ENCODE peak calls at places on chromosome 20, in eight cellular contexts. G is activated naive CD4-positive, alpha-beta T cell; L is fibroblast of pulmonary artery; O is hippocampal formation; V is activated CD4-positive, alpha-beta T cell treated with anti-CD3 and anti-CD28 coated beads, Interleukin-2, amount 50 U/mL, for 24 hours; F is NCI-H774; K is HS-5; E is omental fat pad. P is an unnamed sample.

GRCh38 chr20:61024390-61024789 is 227.7 kb upstream of the CDH4 start:
- DNase-seq in G (no peak), L (no peak), O (no peak), V (no peak), F (no peak), K (no peak), E (no peak), P (no peak)

GRCh38 chr20:38610521-38610920 is 8.9 kb downstream of the ARHGAP40 start:
- DNase-seq in G (no peak), L (peak; percentile 14), O (no peak), V (no peak), F (no peak), K (no peak), E (no peak), P (no peak)

GRCh38 chr20:64165866-64166600 is 1.8 kb downstream of the MYT1 start:
- DNase-seq in G (no peak), L (no peak), O (no peak), V (no peak), F (no peak), K (no peak), E (no peak), P (no peak)

GRCh38 chr20:51529758-51530157 is 12.8 kb downstream of the NFATC2 start:
- DNase-seq in G (peak; percentile 35), L (no peak), O (no peak), V (peak; percentile 50), F (no peak), K (no peak), E (no peak), P (no peak)

GRCh38 chr20:19275038-19275629 is 62.7 kb downstream of the SLC24A3 start:
- DNase-seq in G (no peak), L (no peak), O (no peak), V (no peak), F (no peak), K (no peak), E (no peak), P (no peak)

GRCh38 chr20:25984933-25985332 is 288.3 kb upstream of the ZNF337 start:
- DNase-seq in G (peak; percentile 35), L (peak; percentile 81), O (peak; percentile 37), V (peak; percentile 37), F (no peak), K (no peak), E (no peak), P (peak; percentile 76)

GRCh38 chr20:25532015-25532751 is 53.1 kb downstream of the NINL start:
- DNase-seq in G (no peak), L (no peak), O (peak; percentile 54), V (no peak), F (no peak), K (no peak), E (no peak), P (peak; percentile 59)

GRCh38 chr20:48923149-48923718 is 1.7 kb downstream of the ARFGEF2 start:
- DNase-seq in G (no peak), L (no peak), O (no peak), V (no peak), F (no peak), K (no peak), E (no peak), P (no peak)

GRCh38 chr20:3218307-3218988 is 9.2 kb downstream of the ITPA start:
- DNase-seq in G (peak; percentile 71), L (no peak), O (peak; percentile 10), V (peak; percentile 64), F (no peak), K (no peak), E (no peak), P (peak; percentile 17)

GRCh38 chr20:44019638-44020335 is 105.1 kb downstream of the TOX2 start:
- DNase-seq in G (no peak), L (peak; percentile 40), O (no peak), V (no peak), F (no peak), K (no peak), E (no peak), P (no peak)

GRCh38 chr20:31476648-31477220 is 1.6 kb downstream of the REM1 start:
- DNase-seq in G (no peak), L (peak; percentile 56), O (no peak), V (no peak), F (no peak), K (no peak), E (no peak), P (no peak)

GRCh38 chr20:23776067-23776771 is 25.5 kb upstream of the CST1 start:
- DNase-seq in G (no peak), L (no peak), O (no peak), V (no peak), F (no peak), K (no peak), E (no peak), P (no peak)

GRCh38 chr20:36543187-36544133 is 2.1 kb downstream of the MYL9 start:
- DNase-seq in G (no peak), L (peak; percentile 69), O (no peak), V (no peak), F (no peak), K (peak; percentile 36), E (peak; percentile 41), P (no peak)

GRCh38 chr20:14336667-14337066 is 745 bp downstream of the FLRT3 start:
- DNase-seq in G (no peak), L (peak; percentile 30), O (no peak), V (no peak), F (no peak), K (peak; percentile 2), E (no peak), P (peak; percentile 36)

GRCh38 chr20:60224914-60225313 is 266.7 kb downstream of the CDH26 start:
- DNase-seq in G (no peak), L (peak; percentile 1), O (no peak), V (no peak), F (no peak), K (no peak), E (no peak), P (no peak)

GRCh38 chr20:63156221-63156671 is 59.7 kb downstream of the YTHDF1 start:
- DNase-seq in G (no peak), L (no peak), O (no peak), V (no peak), F (no peak), K (no peak), E (no peak), P (no peak)

GRCh38 chr20:10508060-10508459 is 73.0 kb downstream of the SLX4IP start:
- DNase-seq in G (no peak), L (peak; percentile 44), O (no peak), V (no peak), F (no peak), K (no peak), E (no peak), P (no peak)

GRCh38 chr20:47088339-47088738 is 193.7 kb downstream of the EYA2 start:
- DNase-seq in G (no peak), L (no peak), O (no peak), V (no peak), F (no peak), K (no peak), E (no peak), P (no peak)

GRCh38 chr20:31630187-31630790 is 7.4 kb upstream of the COX4I2 start:
- DNase-seq in G (no peak), L (peak; percentile 24), O (no peak), V (no peak), F (no peak), K (no peak), E (no peak), P (no peak)

GRCh38 chr20:48324744-48325143 is 503.1 kb downstream of the PREX1 start:
- DNase-seq in G (no peak), L (no peak), O (no peak), V (no peak), F (no peak), K (no peak), E (no peak), P (no peak)

GRCh38 chr20:18852318-18852717 is 38.7 kb downstream of the SCP2D1 start:
- DNase-seq in G (no peak), L (no peak), O (no peak), V (no peak), F (no peak), K (no peak), E (no peak), P (no peak)

GRCh38 chr20:31608256-31608980 is 3.3 kb downstream of the ID1 start:
- DNase-seq in G (no peak), L (peak; percentile 85), O (no peak), V (no peak), F (peak; percentile 85), K (no peak), E (peak; percentile 41), P (peak; percentile 43)

GRCh38 chr20:58701431-58702160 is 9.0 kb downstream of the NPEPL1 start:
- DNase-seq in G (no peak), L (no peak), O (no peak), V (no peak), F (no peak), K (no peak), E (no peak), P (no peak)

GRCh38 chr20:2920473-2920872 is 47.2 kb downstream of the PTPRA start:
- DNase-seq in G (no peak), L (no peak), O (no peak), V (no peak), F (no peak), K (no peak), E (no peak), P (no peak)

GRCh38 chr20:53594068-53595017 is 704 bp upstream of the ZNF217 start:
- DNase-seq in G (peak; percentile 99), L (peak; percentile 94), O (peak; percentile 95), V (peak; percentile 97), F (peak; percentile 89), K (peak; percentile 96), E (peak; percentile 97), P (peak; percentile 92)

GRCh38 chr20:5211803-5212714 is 85.3 kb downstream of the CDS2 start:
- DNase-seq in G (no peak), L (no peak), O (no peak), V (no peak), F (no peak), K (no peak), E (no peak), P (no peak)

GRCh38 chr20:12047838-12048432 is 130.2 kb downstream of the BTBD3 start:
- DNase-seq in G (no peak), L (peak; percentile 48), O (no peak), V (no peak), F (peak; percentile 44), K (peak; percentile 42), E (no peak), P (no peak)

GRCh38 chr20:47985092-47985850 is 200.0 kb upstream of the SULF2 start:
- DNase-seq in G (no peak), L (peak; percentile 55), O (no peak), V (no peak), F (no peak), K (peak; percentile 68), E (no peak), P (no peak)

GRCh38 chr20:15336011-15336410 is 998.6 kb upstream of the FLRT3 start:
- DNase-seq in G (no peak), L (no peak), O (no peak), V (no peak), F (no peak), K (no peak), E (no peak), P (no peak)

GRCh38 chr20:31572042-31572700 is 32.9 kb upstream of the ID1 start:
- DNase-seq in G (peak; percentile 34), L (no peak), O (no peak), V (no peak), F (peak; percentile 65), K (no peak), E (no peak), P (no peak)

GRCh38 chr20:61997891-61998290 is 67.8 kb downstream of the TAF4 start:
- DNase-seq in G (no peak), L (no peak), O (no peak), V (no peak), F (no peak), K (no peak), E (no peak), P (no peak)

GRCh38 chr20:47360489-47361267 is 4.2 kb upstream of the ZMYND8 start:
- DNase-seq in G (no peak), L (peak; percentile 96), O (peak; percentile 64), V (no peak), F (peak; percentile 90), K (no peak), E (peak; percentile 37), P (peak; percentile 66)

GRCh38 chr20:36941403-36941835 is 10.1 kb downstream of the SAMHD1 start:
- DNase-seq in G (no peak), L (peak; percentile 25), O (no peak), V (no peak), F (no peak), K (no peak), E (no peak), P (no peak)

GRCh38 chr20:1983311-1983710 is 10.5 kb downstream of the PDYN start:
- DNase-seq in G (no peak), L (no peak), O (no peak), V (no peak), F (no peak), K (no peak), E (no peak), P (no peak)